ENCODE peak calls at places on chromosomes 6 and 20, in seven cellular contexts. One of them, this sample, is unnamed.

GRCh38 chr20:23096986-23097520 is 10.9 kb upstream of the CD93 start:
- DNase-seq in breast epithelium: no peak
- DNase-seq in stomach: no peak
- DNase-seq in HepG2: no peak
- DNase-seq in K562: no peak
- DNase-seq in ovary: no peak
- DNase-seq in Peyer's patch: no peak
- DNase-seq in this sample: no peak

GRCh38 chr6:24554474-24554873 is 59.7 kb downstream of the ALDH5A1 start:
- DNase-seq in breast epithelium: no peak
- DNase-seq in stomach: no peak
- DNase-seq in HepG2: no peak
- DNase-seq in K562: no peak
- DNase-seq in ovary: no peak
- DNase-seq in Peyer's patch: no peak
- DNase-seq in this sample: no peak

GRCh38 chr20:18527836-18528235 is 20.1 kb downstream of the SEC23B start:
- DNase-seq in breast epithelium: no peak
- DNase-seq in stomach: no peak
- DNase-seq in HepG2: no peak
- DNase-seq in K562: no peak
- DNase-seq in ovary: no peak
- DNase-seq in Peyer's patch: no peak
- DNase-seq in this sample: no peak

GRCh38 chr6:128275681-128276080 is 244.7 kb downstream of the PTPRK start:
- DNase-seq in breast epithelium: no peak
- DNase-seq in stomach: no peak
- DNase-seq in HepG2: no peak
- DNase-seq in K562: no peak
- DNase-seq in ovary: no peak
- DNase-seq in Peyer's patch: no peak
- DNase-seq in this sample: no peak

GRCh38 chr6:18503187-18503586 is 116.0 kb downstream of the RNF144B start:
- DNase-seq in breast epithelium: no peak
- DNase-seq in stomach: no peak
- DNase-seq in HepG2: no peak
- DNase-seq in K562: no peak
- DNase-seq in ovary: no peak
- DNase-seq in Peyer's patch: no peak
- DNase-seq in this sample: no peak

GRCh38 chr6:161369339-161369738 is 95.5 kb upstream of the AGPAT4 start:
- DNase-seq in breast epithelium: no peak
- DNase-seq in stomach: no peak
- DNase-seq in HepG2: no peak
- DNase-seq in K562: no peak
- DNase-seq in ovary: no peak
- DNase-seq in Peyer's patch: no peak
- DNase-seq in this sample: no peak

GRCh38 chr6:148557796-148558457 is 188.9 kb upstream of the UST start:
- DNase-seq in breast epithelium: no peak
- DNase-seq in stomach: no peak
- DNase-seq in HepG2: no peak
- DNase-seq in K562: no peak
- DNase-seq in ovary: no peak
- DNase-seq in Peyer's patch: peak
- DNase-seq in this sample: no peak

GRCh38 chr6:134482585-134483346 is 164.9 kb upstream of the SGK1 start:
- DNase-seq in breast epithelium: no peak
- DNase-seq in stomach: no peak
- DNase-seq in HepG2: no peak
- DNase-seq in K562: peak
- DNase-seq in ovary: no peak
- DNase-seq in Peyer's patch: no peak
- DNase-seq in this sample: no peak

GRCh38 chr6:2857580-2858337 is 16.1 kb upstream of the SERPINB1 start:
- DNase-seq in breast epithelium: no peak
- DNase-seq in stomach: no peak
- DNase-seq in HepG2: no peak
- DNase-seq in K562: peak
- DNase-seq in ovary: peak
- DNase-seq in Peyer's patch: peak
- DNase-seq in this sample: no peak

GRCh38 chr6:130838250-130838649 is 11.0 kb downstream of the SMLR1 start:
- DNase-seq in breast epithelium: no peak
- DNase-seq in stomach: no peak
- DNase-seq in HepG2: no peak
- DNase-seq in K562: no peak
- DNase-seq in ovary: no peak
- DNase-seq in Peyer's patch: no peak
- DNase-seq in this sample: no peak

GRCh38 chr6:125844989-125845388 is 54.2 kb downstream of the NCOA7 start:
- DNase-seq in breast epithelium: no peak
- DNase-seq in stomach: no peak
- DNase-seq in HepG2: no peak
- DNase-seq in K562: no peak
- DNase-seq in ovary: no peak
- DNase-seq in Peyer's patch: no peak
- DNase-seq in this sample: no peak

GRCh38 chr20:56527521-56527920 is 3.0 kb downstream of the FAM209A start:
- DNase-seq in breast epithelium: no peak
- DNase-seq in stomach: no peak
- DNase-seq in HepG2: no peak
- DNase-seq in K562: no peak
- DNase-seq in ovary: no peak
- DNase-seq in Peyer's patch: no peak
- DNase-seq in this sample: no peak

GRCh38 chr20:23928788-23929187 is 49.2 kb upstream of the CST5 start:
- DNase-seq in breast epithelium: no peak
- DNase-seq in stomach: no peak
- DNase-seq in HepG2: no peak
- DNase-seq in K562: peak
- DNase-seq in ovary: no peak
- DNase-seq in Peyer's patch: no peak
- DNase-seq in this sample: no peak

GRCh38 chr20:51491393-51491792 is 51.1 kb downstream of the NFATC2 start:
- DNase-seq in breast epithelium: no peak
- DNase-seq in stomach: no peak
- DNase-seq in HepG2: no peak
- DNase-seq in K562: peak
- DNase-seq in ovary: no peak
- DNase-seq in Peyer's patch: no peak
- DNase-seq in this sample: no peak

GRCh38 chr6:168558686-168559085 is 117.7 kb downstream of the SMOC2 start:
- DNase-seq in breast epithelium: no peak
- DNase-seq in stomach: no peak
- DNase-seq in HepG2: no peak
- DNase-seq in K562: no peak
- DNase-seq in ovary: no peak
- DNase-seq in Peyer's patch: no peak
- DNase-seq in this sample: no peak

GRCh38 chr20:53405070-53405603 is 188.5 kb downstream of the ZNF217 start:
- DNase-seq in breast epithelium: no peak
- DNase-seq in stomach: no peak
- DNase-seq in HepG2: no peak
- DNase-seq in K562: no peak
- DNase-seq in ovary: no peak
- DNase-seq in Peyer's patch: no peak
- DNase-seq in this sample: no peak

GRCh38 chr6:53862517-53863457 is 68.0 kb downstream of the LRRC1 start:
- DNase-seq in breast epithelium: no peak
- DNase-seq in stomach: no peak
- DNase-seq in HepG2: no peak
- DNase-seq in K562: no peak
- DNase-seq in ovary: peak
- DNase-seq in Peyer's patch: no peak
- DNase-seq in this sample: no peak

GRCh38 chr6:160121558-160121957 is at the start of gene SLC22A1:
- DNase-seq in breast epithelium: no peak
- DNase-seq in stomach: no peak
- DNase-seq in HepG2: no peak
- DNase-seq in K562: no peak
- DNase-seq in ovary: no peak
- DNase-seq in Peyer's patch: no peak
- DNase-seq in this sample: no peak

GRCh38 chr6:14765753-14766152 is 480.1 kb upstream of the JARID2 start:
- DNase-seq in breast epithelium: no peak
- DNase-seq in stomach: no peak
- DNase-seq in HepG2: no peak
- DNase-seq in K562: no peak
- DNase-seq in ovary: no peak
- DNase-seq in Peyer's patch: no peak
- DNase-seq in this sample: no peak

GRCh38 chr6:131828080-131828479 is 20.3 kb downstream of the ENPP1 start:
- DNase-seq in breast epithelium: peak
- DNase-seq in stomach: no peak
- DNase-seq in HepG2: no peak
- DNase-seq in K562: no peak
- DNase-seq in ovary: no peak
- DNase-seq in Peyer's patch: no peak
- DNase-seq in this sample: peak

DNA sequence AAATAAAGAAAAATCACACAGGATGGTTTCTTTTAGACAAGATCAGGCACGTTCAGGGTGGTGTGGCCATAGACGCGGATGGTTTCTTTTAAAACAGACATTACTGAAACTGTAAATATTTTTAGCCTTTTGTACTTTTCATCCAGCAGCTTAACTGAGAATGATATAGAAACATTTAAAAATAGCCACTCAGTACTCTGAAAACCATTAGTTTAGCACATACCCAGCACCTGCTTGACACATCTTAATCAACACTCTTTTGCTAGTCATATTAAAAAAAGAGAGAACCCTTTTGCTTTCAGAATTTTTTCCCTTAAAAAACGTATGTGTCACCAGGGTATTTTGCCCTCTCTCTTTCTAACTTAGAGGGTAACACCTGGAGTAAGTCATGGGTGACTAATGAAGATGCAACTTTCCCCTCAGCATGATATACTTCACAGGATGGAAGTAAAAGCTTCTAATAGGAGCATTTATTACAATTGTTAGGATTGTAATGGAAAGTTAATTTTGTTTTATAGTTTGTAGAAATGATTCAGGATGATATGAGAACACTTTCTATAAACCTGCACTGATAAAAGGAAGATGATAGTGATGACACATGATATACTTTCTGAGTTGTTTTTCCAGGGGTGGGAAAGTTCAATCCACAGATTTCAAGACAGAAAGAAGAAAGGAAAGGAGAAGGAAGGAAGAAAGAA is 45.2 kb downstream of the BACH2 start:
- DNase-seq in breast epithelium: no peak
- DNase-seq in stomach: no peak
- DNase-seq in HepG2: no peak
- DNase-seq in K562: no peak
- DNase-seq in ovary: no peak
- DNase-seq in Peyer's patch: no peak
- DNase-seq in this sample: no peak
- H3K27ac ChIP-seq in breast epithelium: no peak
- H3K27ac ChIP-seq in stomach: no peak
- H3K27ac ChIP-seq in HepG2: no peak
- H3K27ac ChIP-seq in K562: no peak
- H3K27ac ChIP-seq in ovary: no peak
- H3K27ac ChIP-seq in Peyer's patch: no peak
- H3K27ac ChIP-seq in this sample: no peak

DNA sequence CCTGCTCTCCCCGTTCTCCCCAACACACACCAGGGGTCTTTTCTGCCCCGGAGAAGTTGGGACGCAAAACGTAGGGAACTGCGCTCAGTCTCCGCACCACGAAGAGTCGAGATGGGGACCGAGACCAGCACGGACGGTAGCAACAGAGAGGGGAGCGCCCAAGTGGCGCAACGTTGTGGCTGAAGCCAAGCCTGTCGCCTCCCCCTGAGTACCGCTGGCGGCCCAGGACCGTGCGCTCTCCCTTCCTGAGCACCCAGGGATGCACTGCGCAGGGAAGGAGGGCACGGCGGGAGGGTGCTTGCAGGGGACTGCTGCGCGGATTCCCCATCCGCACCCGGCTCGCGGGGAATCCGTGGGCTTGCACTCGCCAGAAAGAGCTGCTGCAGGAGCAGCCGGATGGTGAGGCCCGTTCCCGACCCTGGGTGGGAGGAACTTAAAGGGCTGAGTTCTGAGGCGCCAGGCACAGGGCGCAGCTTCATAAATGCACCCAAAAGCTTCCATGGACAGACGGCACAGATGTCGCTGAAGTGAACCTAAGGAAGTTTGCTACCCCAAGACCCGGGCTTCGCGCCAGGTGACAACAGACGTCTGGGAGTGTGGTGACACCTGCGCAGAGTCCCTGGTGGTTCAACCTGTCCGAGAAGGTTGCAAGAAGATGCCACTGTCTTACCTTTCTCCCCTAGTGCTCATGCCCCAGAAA is 178.7 kb downstream of the TBXT start:
- DNase-seq in breast epithelium: no peak
- DNase-seq in stomach: no peak
- DNase-seq in HepG2: no peak
- DNase-seq in K562: no peak
- DNase-seq in ovary: peak
- DNase-seq in Peyer's patch: no peak
- DNase-seq in this sample: peak
- TF ChIP-seq POLR2A in breast epithelium: no peak
- TF ChIP-seq POLR2A in stomach: no peak
- TF ChIP-seq POLR2A in HepG2: no peak
- TF ChIP-seq POLR2A in K562: no peak
- TF ChIP-seq POLR2A in ovary: no peak
- TF ChIP-seq POLR2A in Peyer's patch: no peak
- TF ChIP-seq POLR2A in this sample: no peak

GRCh38 chr20:59291740-59292139 is 8.7 kb upstream of the EDN3 start:
- DNase-seq in breast epithelium: no peak
- DNase-seq in stomach: no peak
- DNase-seq in HepG2: no peak
- DNase-seq in K562: no peak
- DNase-seq in ovary: no peak
- DNase-seq in Peyer's patch: no peak
- DNase-seq in this sample: no peak

GRCh38 chr20:59297641-59298040 is 2.8 kb upstream of the EDN3 start:
- DNase-seq in breast epithelium: no peak
- DNase-seq in stomach: no peak
- DNase-seq in HepG2: no peak
- DNase-seq in K562: no peak
- DNase-seq in ovary: no peak
- DNase-seq in Peyer's patch: no peak
- DNase-seq in this sample: no peak

GRCh38 chr20:59299961-59300340 is 460 bp upstream of the EDN3 start:
- DNase-seq in breast epithelium: peak
- DNase-seq in stomach: no peak
- DNase-seq in HepG2: no peak
- DNase-seq in K562: no peak
- DNase-seq in ovary: no peak
- DNase-seq in Peyer's patch: no peak
- DNase-seq in this sample: no peak

GRCh38 chr20:59300341-59301081 is at the start of gene EDN3:
- DNase-seq in breast epithelium: no peak
- DNase-seq in stomach: no peak
- DNase-seq in HepG2: no peak
- DNase-seq in K562: no peak
- DNase-seq in ovary: no peak
- DNase-seq in Peyer's patch: no peak
- DNase-seq in this sample: no peak

GRCh38 chr20:59295531-59295930 is 4.9 kb upstream of the EDN3 start:
- DNase-seq in breast epithelium: no peak
- DNase-seq in stomach: no peak
- DNase-seq in HepG2: no peak
- DNase-seq in K562: no peak
- DNase-seq in ovary: no peak
- DNase-seq in Peyer's patch: no peak
- DNase-seq in this sample: no peak
- TF ChIP-seq CTCF in breast epithelium: no peak
- TF ChIP-seq CTCF in stomach: no peak
- TF ChIP-seq CTCF in HepG2: no peak
- TF ChIP-seq CTCF in K562: no peak
- TF ChIP-seq CTCF in ovary: no peak
- TF ChIP-seq CTCF in Peyer's patch: no peak
- TF ChIP-seq CTCF in this sample: no peak

GRCh38 chr20:44361021-44361420 is 5.5 kb downstream of the HNF4A start:
- DNase-seq in breast epithelium: no peak
- DNase-seq in stomach: no peak
- DNase-seq in HepG2: no peak
- DNase-seq in K562: no peak
- DNase-seq in ovary: peak
- DNase-seq in Peyer's patch: no peak
- DNase-seq in this sample: no peak
- H3K27ac ChIP-seq in breast epithelium: no peak
- H3K27ac ChIP-seq in stomach: no peak
- H3K27ac ChIP-seq in HepG2: no peak
- H3K27ac ChIP-seq in K562: no peak
- H3K27ac ChIP-seq in ovary: no peak
- H3K27ac ChIP-seq in Peyer's patch: no peak
- H3K27ac ChIP-seq in this sample: no peak